ENCODE peak calls at places on chromosomes 2 and 18, in eight cellular contexts. O is HCT116, H is transverse colon, C is sigmoid colon, X is breast epithelium, F is stomach, S is H1, Y is spleen. E is an unnamed sample.

GRCh38 chr18:73240899-73241298 is 373.1 kb upstream of the NETO1 start:
- DNase-seq in O (no peak), H (no peak), C (no peak), X (no peak), F (no peak), S (no peak), Y (no peak), E (no peak)

GRCh38 chr2:8569332-8569930 is 112.4 kb upstream of the ID2 start:
- DNase-seq in O (no peak), H (no peak), C (peak; percentile 49), X (no peak), F (peak; percentile 13), S (no peak), Y (no peak), E (no peak)

GRCh38 chr18:23415530-23415929 is 37.6 kb upstream of the RIOK3 start:
- DNase-seq in O (no peak), H (no peak), C (no peak), X (no peak), F (no peak), S (no peak), Y (no peak), E (no peak)

GRCh38 chr2:127485051-127485693 is 41.1 kb downstream of the IWS1 start:
- DNase-seq in O (no peak), H (no peak), C (no peak), X (no peak), F (no peak), S (no peak), Y (no peak), E (no peak)

GRCh38 chr2:11639503-11639902 is 30.5 kb downstream of the NTSR2 start:
- DNase-seq in O (no peak), H (no peak), C (peak; percentile 36), X (no peak), F (no peak), S (no peak), Y (no peak), E (no peak)

GRCh38 chr18:35730738-35731370 is 149.3 kb downstream of the GALNT1 start:
- DNase-seq in O (no peak), H (no peak), C (no peak), X (no peak), F (no peak), S (no peak), Y (no peak), E (no peak)

GRCh38 chr18:34707670-34708069 is 2.4 kb upstream of the DTNA start:
- DNase-seq in O (peak; percentile 70), H (peak; percentile 32), C (peak; percentile 81), X (peak; percentile 49), F (no peak), S (no peak), Y (no peak), E (no peak)

GRCh38 chr2:179691235-179691634 is 170.2 kb downstream of the ZNF385B start:
- DNase-seq in O (no peak), H (no peak), C (no peak), X (no peak), F (no peak), S (no peak), Y (no peak), E (no peak)

GRCh38 chr18:44033144-44033543 is 647.5 kb upstream of the SETBP1 start:
- DNase-seq in O (no peak), H (no peak), C (no peak), X (no peak), F (no peak), S (no peak), Y (no peak), E (no peak)

GRCh38 chr2:18123577-18123976 is 245.1 kb downstream of the KCNS3 start:
- DNase-seq in O (no peak), H (no peak), C (no peak), X (no peak), F (no peak), S (no peak), Y (no peak), E (no peak)

GRCh38 chr2:162403884-162404283 is 60.0 kb downstream of the GCA start:
- DNase-seq in O (no peak), H (no peak), C (no peak), X (no peak), F (no peak), S (no peak), Y (no peak), E (no peak)

GRCh38 chr18:51433296-51433695 is 235.8 kb upstream of the MEX3C start:
- DNase-seq in O (no peak), H (no peak), C (no peak), X (no peak), F (no peak), S (no peak), Y (no peak), E (no peak)

GRCh38 chr18:66575263-66575662 is 28.6 kb downstream of the CDH19 start:
- DNase-seq in O (no peak), H (no peak), C (no peak), X (no peak), F (no peak), S (no peak), Y (no peak), E (no peak)

GRCh38 chr2:8403871-8404270 is 278.0 kb upstream of the ID2 start:
- DNase-seq in O (no peak), H (peak; percentile 65), C (no peak), X (no peak), F (no peak), S (no peak), Y (no peak), E (no peak)

GRCh38 chr18:69631281-69631680 is 230.6 kb downstream of the DOK6 start:
- DNase-seq in O (no peak), H (no peak), C (no peak), X (no peak), F (no peak), S (no peak), Y (no peak), E (no peak)

GRCh38 chr2:216603884-216604245 is 29.4 kb upstream of the IGFBP2 start:
- DNase-seq in O (no peak), H (no peak), C (no peak), X (no peak), F (no peak), S (no peak), Y (no peak), E (no peak)

GRCh38 chr2:238722883-238723282 is 125.0 kb upstream of the TWIST2 start:
- DNase-seq in O (no peak), H (no peak), C (no peak), X (no peak), F (no peak), S (no peak), Y (no peak), E (peak; percentile 85)

GRCh38 chr2:36960005-36960675 is 6.2 kb downstream of the STRN start:
- DNase-seq in O (no peak), H (no peak), C (no peak), X (no peak), F (no peak), S (no peak), Y (no peak), E (no peak)

GRCh38 chr2:52178845-52179244 is 1146.9 kb upstream of the NRXN1 start:
- DNase-seq in O (no peak), H (no peak), C (no peak), X (no peak), F (no peak), S (no peak), Y (no peak), E (no peak)

GRCh38 chr2:166074430-166074829 is 53.4 kb downstream of the SCN1A start:
- DNase-seq in O (no peak), H (no peak), C (no peak), X (no peak), F (no peak), S (no peak), Y (no peak), E (no peak)

GRCh38 chr2:86584164-86584913 is 21.1 kb upstream of the CHMP3 start:
- DNase-seq in O (no peak), H (no peak), C (no peak), X (no peak), F (no peak), S (no peak), Y (no peak), E (no peak)

GRCh38 chr18:13563390-13563805 is 163.0 kb downstream of the FAM210A start:
- DNase-seq in O (no peak), H (no peak), C (no peak), X (no peak), F (no peak), S (no peak), Y (no peak), E (no peak)
- TF ChIP-seq POLR2AphosphoS5 in O (no peak), H (no peak), C (peak; percentile 2), X (no peak), F (peak; percentile 3), S (no peak), Y (peak; percentile 77), E (no peak)

GRCh38 chr2:230713331-230714121 is 884 bp downstream of the CAB39 start:
- DNase-seq in O (no peak), H (peak; percentile 64), C (peak; percentile 73), X (no peak), F (peak; percentile 79), S (peak; percentile 55), Y (peak; percentile 92), E (no peak)
- TF ChIP-seq POLR2A in O (no peak), H (peak; percentile 46), C (no peak), X (no peak), F (no peak), S (no peak), Y (no peak), E (no peak)

GRCh38 chr2:105062158-105062557 is 24.3 kb downstream of the MRPS9 start:
- DNase-seq in O (no peak), H (no peak), C (no peak), X (no peak), F (no peak), S (no peak), Y (no peak), E (no peak)
- TF ChIP-seq CTCF in O (no peak), H (no peak), C (no peak), X (no peak), F (no peak), S (no peak), Y (no peak), E (no peak)

GRCh38 chr18:76428396-76429261 is 66.4 kb downstream of the ZNF516 start:
- DNase-seq in O (no peak), H (peak; percentile 11), C (peak; percentile 63), X (no peak), F (no peak), S (peak; percentile 39), Y (peak; percentile 61), E (peak; percentile 85)
- TF ChIP-seq POLR2AphosphoS5 in O (no peak), H (no peak), C (no peak), X (no peak), F (no peak), S (no peak), Y (no peak), E (no peak)

E was measured in vagina.